ENCODE peak calls at places on chromosome 11, in nine cellular contexts. H is activated T-helper 1 cell treated with anti-CD3 and anti-CD28 coated beads, Interleukin-12 subunit alpha, Interleukin-12 subunit beta, Interleukin-2, Interleukin-4 antibody, amounts not matched to agents 30 ng/mL and 10 ng/mL and 1 ng/mL, durations not matched to agents 14 hours and 24 hours and 36 hours; R is T-helper 2 cell; O is HT1080; X is activated T-helper 9 cell treated with anti-CD3 and anti-CD28 coated beads, Interleukin-2, amount 50 U/mL, for 16 hours; S is amniotic stem cell; C is transverse colon; Q is fibroblast of the conjunctiva; L is amniotic epithelial cell. D is an unnamed sample.

GRCh38 chr11:810040-810567 is 337 bp downstream of the RPLP2 start:
- DNase-seq in H (no peak), R (no peak), O (no peak), X (no peak), S (no peak), C (no peak), Q (no peak), L (no peak), D (no peak)

GRCh38 chr11:1829039-1829820 is 5.6 kb upstream of the SYT8 start:
- DNase-seq in H (no peak), R (no peak), O (peak; percentile 79), X (no peak), S (peak; percentile 34), C (no peak), Q (no peak), L (peak; percentile 28), D (peak; percentile 34)

GRCh38 chr11:75059299-75059698 is 37.4 kb downstream of the OR2AT4 start:
- DNase-seq in H (no peak), R (no peak), O (no peak), X (no peak), S (no peak), C (no peak), Q (no peak), L (no peak), D (no peak)

GRCh38 chr11:104799251-104799650 is 99.0 kb downstream of the CASP12 start:
- DNase-seq in H (no peak), R (peak; percentile 51), O (no peak), X (no peak), S (no peak), C (no peak), Q (no peak), L (no peak), D (no peak)

GRCh38 chr11:63476618-63477017 is 14.3 kb downstream of the PLAAT5 start:
- DNase-seq in H (no peak), R (no peak), O (no peak), X (no peak), S (no peak), C (no peak), Q (no peak), L (no peak), D (no peak)

GRCh38 chr11:59273008-59273841 is 60.5 kb upstream of the MPEG1 start:
- DNase-seq in H (no peak), R (no peak), O (no peak), X (no peak), S (no peak), C (peak; percentile 48), Q (no peak), L (no peak), D (no peak)

GRCh38 chr11:71080239-71081097 is 171.9 kb downstream of the SHANK2 start:
- DNase-seq in H (peak; percentile 5), R (peak; percentile 49), O (peak; percentile 67), X (no peak), S (peak; percentile 37), C (peak; percentile 62), Q (peak; percentile 28), L (peak; percentile 42), D (no peak)

GRCh38 chr11:445765-446588 is 4.1 kb upstream of the PTDSS2 start:
- DNase-seq in H (no peak), R (no peak), O (no peak), X (no peak), S (no peak), C (peak; percentile 77), Q (no peak), L (no peak), D (no peak)

GRCh38 chr11:78019808-78020207 is 3.3 kb downstream of the KCTD14 start:
- DNase-seq in H (no peak), R (no peak), O (peak; percentile 58), X (no peak), S (no peak), C (no peak), Q (no peak), L (no peak), D (no peak)

GRCh38 chr11:62559204-62559603 is 12.6 kb upstream of the AHNAK start:
- DNase-seq in H (no peak), R (no peak), O (no peak), X (no peak), S (no peak), C (no peak), Q (no peak), L (no peak), D (no peak)

GRCh38 chr11:111366560-111367410 is 12.3 kb downstream of the POU2AF1 start:
- DNase-seq in H (no peak), R (no peak), O (no peak), X (no peak), S (no peak), C (no peak), Q (no peak), L (no peak), D (no peak)

GRCh38 chr11:398826-399225 is 4.8 kb downstream of the PKP3 start:
- DNase-seq in H (no peak), R (peak; percentile 43), O (no peak), X (no peak), S (no peak), C (no peak), Q (no peak), L (no peak), D (no peak)

GRCh38 chr11:125978171-125978570 is 32.3 kb downstream of the VSIG10L2 start:
- DNase-seq in H (no peak), R (no peak), O (no peak), X (no peak), S (no peak), C (no peak), Q (no peak), L (no peak), D (no peak)

GRCh38 chr11:117795726-117796455 is 1.1 kb downstream of the DSCAML1 start:
- DNase-seq in H (no peak), R (no peak), O (no peak), X (no peak), S (no peak), C (no peak), Q (no peak), L (no peak), D (no peak)

GRCh38 chr11:47004595-47005033 is 68.1 kb downstream of the CSTPP1 start:
- DNase-seq in H (no peak), R (no peak), O (peak; percentile 85), X (no peak), S (peak; percentile 89), C (peak; percentile 71), Q (peak; percentile 94), L (peak; percentile 99), D (peak; percentile 96)

GRCh38 chr11:116598556-116598955 is 174.2 kb downstream of the BUD13 start:
- DNase-seq in H (no peak), R (no peak), O (no peak), X (no peak), S (no peak), C (no peak), Q (no peak), L (no peak), D (no peak)

GRCh38 chr11:67504023-67504949 is 877 bp downstream of the PITPNM1 start:
- DNase-seq in H (peak; percentile 34), R (peak; percentile 34), O (no peak), X (peak; percentile 37), S (no peak), C (peak; percentile 37), Q (no peak), L (no peak), D (no peak)

GRCh38 chr11:105935791-105936190 is 86.2 kb downstream of the MSANTD4 start:
- DNase-seq in H (no peak), R (no peak), O (peak; percentile 94), X (no peak), S (no peak), C (no peak), Q (no peak), L (peak; percentile 7), D (no peak)

GRCh38 chr11:107591446-107592236 is 694 bp downstream of the ELMOD1 start:
- DNase-seq in H (peak; percentile 17), R (peak; percentile 59), O (peak; percentile 20), X (peak; percentile 21), S (no peak), C (no peak), Q (no peak), L (peak; percentile 39), D (no peak)

GRCh38 chr11:107859459-107860239 is 1.1 kb upstream of the SLC35F2 start:
- DNase-seq in H (no peak), R (peak; percentile 47), O (peak; percentile 55), X (peak; percentile 13), S (no peak), C (peak; percentile 79), Q (no peak), L (no peak), D (no peak)

GRCh38 chr11:106495046-106495445 is 417.6 kb downstream of the AASDHPPT start:
- DNase-seq in H (no peak), R (no peak), O (no peak), X (no peak), S (no peak), C (no peak), Q (no peak), L (no peak), D (no peak)

GRCh38 chr11:47186937-47187681 is 875 bp upstream of the PACSIN3 start:
- DNase-seq in H (no peak), R (peak; percentile 68), O (no peak), X (no peak), S (no peak), C (peak; percentile 51), Q (no peak), L (no peak), D (no peak)

GRCh38 chr11:124075841-124076571 is 34.9 kb upstream of the OR10G7 start:
- DNase-seq in H (no peak), R (peak; percentile 9), O (no peak), X (no peak), S (no peak), C (peak; percentile 61), Q (no peak), L (no peak), D (no peak)

GRCh38 chr11:78295991-78296930 is 107.5 kb downstream of the USP35 start:
- DNase-seq in H (no peak), R (no peak), O (no peak), X (no peak), S (no peak), C (no peak), Q (no peak), L (peak; percentile 62), D (no peak)